ENCODE peak calls at places on chromosome 6, in four cellular contexts. M is LoVo, Y is fibroblast of the conjunctiva, I is RPMI8226. A is an unnamed sample.

GRCh38 chr6:150169609-150170008 is 26.8 kb downstream of the PPP1R14C start:
- DNase-seq in M (no peak), Y (no peak), I (no peak), A (no peak)

GRCh38 chr6:158752613-158753012 is 66.6 kb downstream of the EZR start:
- DNase-seq in M (no peak), Y (no peak), I (peak), A (peak)

GRCh38 chr6:145529582-145529981 is 205.7 kb downstream of the EPM2A start:
- DNase-seq in M (no peak), Y (no peak), I (no peak), A (no peak)

GRCh38 chr6:110103260-110103659 is 76.2 kb downstream of the WASF1 start:
- DNase-seq in M (no peak), Y (no peak), I (no peak), A (no peak)

GRCh38 chr6:37209461-37210205 is 39.7 kb downstream of the PIM1 start:
- DNase-seq in M (no peak), Y (no peak), I (no peak), A (no peak)

GRCh38 chr6:46528956-46529750 is 37.9 kb upstream of the RCAN2 start:
- DNase-seq in M (no peak), Y (no peak), I (no peak), A (no peak)

GRCh38 chr6:38974389-38975133 is 74.0 kb upstream of the GLP1R start:
- DNase-seq in M (peak), Y (no peak), I (no peak), A (no peak)

GRCh38 chr6:62775427-62776022 is 435.7 kb upstream of the FKBP1C start:
- DNase-seq in M (peak), Y (no peak), I (peak), A (peak)

GRCh38 chr6:159819098-159819497 is 19.0 kb downstream of the PNLDC1 start:
- DNase-seq in M (no peak), Y (no peak), I (no peak), A (no peak)

GRCh38 chr6:110325197-110325596 is 33.0 kb downstream of the METTL24 start:
- DNase-seq in M (no peak), Y (peak), I (no peak), A (no peak)